ENCODE peak calls at places on chromosome 10, in five cellular contexts. M is GM03348, J is NCI-H510A treated with DMSO at 0.1 percent for 48 hours, W is T-helper 1 cell, B is islet precursor cell. H is an unnamed sample.

GRCh38 chr10:7649673-7650330 is 17.0 kb downstream of the ITIH5 start:
- DNase-seq in M (peak; percentile 22), J (no peak), W (no peak), B (peak; percentile 76), H (no peak)

GRCh38 chr10:16585103-16585502 is 63.4 kb upstream of the C1QL3 start:
- DNase-seq in M (no peak), J (no peak), W (no peak), B (no peak), H (no peak)

GRCh38 chr10:68601490-68602265 is 41.5 kb downstream of the TET1 start:
- DNase-seq in M (no peak), J (peak; percentile 21), W (no peak), B (no peak), H (no peak)

GRCh38 chr10:7484456-7485266 is 73.8 kb upstream of the SFMBT2 start:
- DNase-seq in M (no peak), J (no peak), W (peak; percentile 40), B (peak; percentile 63), H (no peak)

GRCh38 chr10:129689681-129690080 is 222.6 kb downstream of the MGMT start:
- DNase-seq in M (peak; percentile 51), J (no peak), W (no peak), B (no peak), H (no peak)

GRCh38 chr10:92575961-92576360 is 2.1 kb upstream of the IDE start:
- DNase-seq in M (peak; percentile 48), J (no peak), W (no peak), B (no peak), H (no peak)

GRCh38 chr10:93512565-93512964 is 16.2 kb downstream of the CEP55 start:
- DNase-seq in M (peak; percentile 29), J (no peak), W (no peak), B (no peak), H (no peak)

GRCh38 chr10:51422311-51423120 is 276.9 kb downstream of the CSTF2T start:
- DNase-seq in M (peak; percentile 74), J (peak; percentile 0), W (no peak), B (no peak), H (peak; percentile 76)

GRCh38 chr10:97184971-97185325 is 811 bp downstream of the SLIT1 start:
- DNase-seq in M (no peak), J (no peak), W (no peak), B (no peak), H (no peak)

GRCh38 chr10:48981310-48981907 is 41.8 kb upstream of the LRRC18 start:
- DNase-seq in M (peak; percentile 81), J (peak; percentile 24), W (no peak), B (peak; percentile 90), H (peak; percentile 71)

GRCh38 chr10:36224431-36224985 is 582.4 kb upstream of the FZD8 start:
- DNase-seq in M (peak; percentile 34), J (no peak), W (no peak), B (no peak), H (no peak)

GRCh38 chr10:64430690-64431323 is 909.6 kb downstream of the REEP3 start:
- DNase-seq in M (no peak), J (no peak), W (no peak), B (peak; percentile 82), H (no peak)

GRCh38 chr10:85919358-85920022 is 447.1 kb downstream of the GRID1 start:
- DNase-seq in M (no peak), J (peak; percentile 28), W (no peak), B (no peak), H (no peak)

GRCh38 chr10:52658112-52658511 is 114.5 kb downstream of the MBL2 start:
- DNase-seq in M (no peak), J (no peak), W (no peak), B (no peak), H (no peak)

GRCh38 chr10:47081264-47081663 is 170.0 kb downstream of the PTPN20 start:
- DNase-seq in M (no peak), J (no peak), W (no peak), B (peak; percentile 21), H (no peak)

GRCh38 chr10:4137299-4137698 is 352.3 kb upstream of the KLF6 start:
- DNase-seq in M (no peak), J (no peak), W (no peak), B (no peak), H (no peak)

GRCh38 chr10:70832852-70833542 is 17.2 kb downstream of the SGPL1 start:
- DNase-seq in M (peak; percentile 77), J (no peak), W (no peak), B (no peak), H (no peak)

GRCh38 chr10:72935358-72935757 is 19.2 kb downstream of the PLA2G12B start:
- DNase-seq in M (no peak), J (no peak), W (no peak), B (no peak), H (no peak)

GRCh38 chr10:77857272-77857671 is 69.3 kb downstream of the DLG5 start:
- DNase-seq in M (no peak), J (no peak), W (no peak), B (peak; percentile 93), H (peak; percentile 69)

GRCh38 chr10:49115796-49116508 is 630 bp upstream of the VSTM4 start:
- DNase-seq in M (no peak), J (no peak), W (no peak), B (peak; percentile 33), H (no peak)

GRCh38 chr10:5045095-5045494 is 41.4 kb upstream of the AKR1C2 start:
- DNase-seq in M (no peak), J (no peak), W (no peak), B (no peak), H (no peak)

GRCh38 chr10:114408968-114409444 is 4.7 kb upstream of the AFAP1L2 start:
- DNase-seq in M (no peak), J (no peak), W (no peak), B (no peak), H (no peak)

GRCh38 chr10:6301482-6302083 is 98.9 kb downstream of the PFKFB3 start:
- DNase-seq in M (no peak), J (no peak), W (no peak), B (no peak), H (no peak)

GRCh38 chr10:51397695-51398094 is 301.7 kb downstream of the CSTF2T start:
- DNase-seq in M (peak; percentile 43), J (no peak), W (no peak), B (no peak), H (peak; percentile 73)

GRCh38 chr10:26437637-26438461 is at the start of gene APBB1IP:
- DNase-seq in M (peak; percentile 81), J (no peak), W (no peak), B (peak; percentile 62), H (peak; percentile 4)

H was measured in T47D.